ENCODE peak calls at places on chromosomes 16 and 17, in five cellular contexts. F, B, O, R and A are unnamed samples.

GRCh38 chr16:22670551-22670970 is 143.4 kb upstream of the HS3ST2 start:
- DNase-seq in F (no peak), B (no peak), O (peak), R (no peak), A (no peak)

GRCh38 chr16:78504391-78504945 is 405.0 kb downstream of the WWOX start:
- DNase-seq in F (peak), B (no peak), O (no peak), R (no peak), A (no peak)

GRCh38 chr16:12723681-12724080 is 80.0 kb downstream of the CPPED1 start:
- DNase-seq in F (no peak), B (no peak), O (no peak), R (no peak), A (no peak)

GRCh38 chr17:15091825-15092224 is 173.3 kb downstream of the PMP22 start:
- DNase-seq in F (no peak), B (no peak), O (no peak), R (no peak), A (no peak)

GRCh38 chr16:57775661-57776469 is 26.4 kb downstream of the KIFC3 start:
- DNase-seq in F (no peak), B (peak), O (no peak), R (no peak), A (no peak)

GRCh38 chr17:9079461-9080103 is 58.3 kb downstream of the NTN1 start:
- DNase-seq in F (no peak), B (no peak), O (no peak), R (no peak), A (no peak)

GRCh38 chr17:73359987-73360410 is 48.2 kb upstream of the CDC42EP4 start:
- DNase-seq in F (no peak), B (peak), O (no peak), R (no peak), A (no peak)

GRCh38 chr17:76153640-76154039 is 12.6 kb upstream of the FOXJ1 start:
- DNase-seq in F (peak), B (no peak), O (no peak), R (no peak), A (no peak)

GRCh38 chr17:46792071-46792470 is 26.4 kb downstream of the WNT3 start:
- DNase-seq in F (no peak), B (no peak), O (no peak), R (no peak), A (no peak)

GRCh38 chr17:39095309-39095686 is 56.1 kb downstream of the PLXDC1 start:
- DNase-seq in F (no peak), B (no peak), O (no peak), R (no peak), A (no peak)

GRCh38 chr17:80832266-80832676 is 159.4 kb upstream of the CHMP6 start:
- DNase-seq in F (peak), B (no peak), O (no peak), R (no peak), A (no peak)

GRCh38 chr16:30700971-30701370 is 2.0 kb downstream of the SRCAP start:
- DNase-seq in F (no peak), B (no peak), O (no peak), R (no peak), A (no peak)

GRCh38 chr16:28051486-28051885 is 12.0 kb downstream of the GSG1L start:
- DNase-seq in F (no peak), B (no peak), O (no peak), R (no peak), A (no peak)

GRCh38 chr16:2675714-2676113 is 6.6 kb upstream of the KCTD5 start:
- DNase-seq in F (peak), B (no peak), O (no peak), R (no peak), A (no peak)

GRCh38 chr16:8517280-8517679 is 73.0 kb downstream of the TMEM114 start:
- DNase-seq in F (no peak), B (no peak), O (no peak), R (no peak), A (no peak)

GRCh38 chr16:67302076-67302475 is 22.7 kb downstream of the PLEKHG4 start:
- DNase-seq in F (no peak), B (no peak), O (no peak), R (no peak), A (no peak)

GRCh38 chr16:76278976-76279375 is 1.8 kb downstream of the CNTNAP4 start:
- DNase-seq in F (no peak), B (no peak), O (no peak), R (no peak), A (no peak)

GRCh38 chr17:65099941-65100315 is 37.2 kb upstream of the RGS9 start:
- DNase-seq in F (peak), B (no peak), O (peak), R (peak), A (peak)

GRCh38 chr16:5385115-5385514 is 287.5 kb upstream of the EEF2KMT start:
- DNase-seq in F (no peak), B (no peak), O (no peak), R (no peak), A (no peak)

GRCh38 chr17:78335176-78335575 is 24.7 kb downstream of the SOCS3 start:
- DNase-seq in F (no peak), B (no peak), O (no peak), R (no peak), A (no peak)

GRCh38 chr16:86354641-86355040 is 155.7 kb upstream of the FOXF1 start:
- DNase-seq in F (peak), B (no peak), O (no peak), R (no peak), A (no peak)

GRCh38 chr17:65914784-65915342 is 277.1 kb downstream of the CEP112 start:
- DNase-seq in F (peak), B (no peak), O (no peak), R (no peak), A (no peak)

GRCh38 chr16:86532526-86532815 is 22.1 kb downstream of the FOXF1 start:
- DNase-seq in F (no peak), B (no peak), O (no peak), R (no peak), A (no peak)

GRCh38 chr17:39051001-39051605 is 83.9 kb upstream of the FBXO47 start:
- DNase-seq in F (no peak), B (no peak), O (no peak), R (no peak), A (no peak)

GRCh38 chr17:5785343-5785742 is 201.0 kb upstream of the NLRP1 start:
- DNase-seq in F (peak), B (no peak), O (no peak), R (no peak), A (no peak)

GRCh38 chr16:61665512-61665911 is 370.7 kb downstream of the CDH8 start:
- DNase-seq in F (no peak), B (no peak), O (no peak), R (no peak), A (no peak)

GRCh38 chr17:61361084-61361483 is 38.6 kb upstream of the TBX2 start:
- DNase-seq in F (peak), B (no peak), O (no peak), R (no peak), A (no peak)

GRCh38 chr17:8702996-8703395 is 41.6 kb downstream of the CCDC42 start:
- DNase-seq in F (no peak), B (no peak), O (no peak), R (no peak), A (no peak)

GRCh38 chr17:37824534-37825485 is 80.0 kb upstream of the HNF1B start:
- DNase-seq in F (peak), B (peak), O (no peak), R (no peak), A (peak)

GRCh38 chr17:37842401-37842800 is 81.8 kb upstream of the TBC1D3K start:
- DNase-seq in F (no peak), B (no peak), O (no peak), R (no peak), A (no peak)

GRCh38 chr16:66899945-66900688 is 18.6 kb downstream of the CDH16 start:
- DNase-seq in F (peak), B (no peak), O (no peak), R (no peak), A (no peak)

GRCh38 chr17:3974138-3974687 is 10.0 kb upstream of the ATP2A3 start:
- DNase-seq in F (no peak), B (no peak), O (no peak), R (no peak), A (no peak)

GRCh38 chr16:17552351-17552750 is 81.6 kb upstream of the XYLT1 start:
- DNase-seq in F (peak), B (no peak), O (no peak), R (no peak), A (peak)

GRCh38 chr17:61492759-61493526 is 40.7 kb downstream of the TBX4 start:
- DNase-seq in F (peak), B (no peak), O (no peak), R (no peak), A (no peak)

GRCh38 chr17:55487727-55488436 is 23.4 kb downstream of the SMIM36 start:
- DNase-seq in F (no peak), B (no peak), O (no peak), R (no peak), A (no peak)

GRCh38 chr17:2302740-2303277 is 776 bp downstream of the SMG6 start:
- DNase-seq in F (no peak), B (no peak), O (no peak), R (no peak), A (no peak)

GRCh38 chr16:57569306-57569946 is 27.0 kb downstream of the ADGRG5 start:
- DNase-seq in F (no peak), B (no peak), O (no peak), R (no peak), A (no peak)

GRCh38 chr17:40112191-40112590 is 9.6 kb upstream of the MSL1 start:
- DNase-seq in F (no peak), B (no peak), O (no peak), R (no peak), A (no peak)

GRCh38 chr17:17019891-17020456 is 22.3 kb upstream of the MPRIP start:
- DNase-seq in F (no peak), B (peak), O (no peak), R (no peak), A (no peak)

DNA sequence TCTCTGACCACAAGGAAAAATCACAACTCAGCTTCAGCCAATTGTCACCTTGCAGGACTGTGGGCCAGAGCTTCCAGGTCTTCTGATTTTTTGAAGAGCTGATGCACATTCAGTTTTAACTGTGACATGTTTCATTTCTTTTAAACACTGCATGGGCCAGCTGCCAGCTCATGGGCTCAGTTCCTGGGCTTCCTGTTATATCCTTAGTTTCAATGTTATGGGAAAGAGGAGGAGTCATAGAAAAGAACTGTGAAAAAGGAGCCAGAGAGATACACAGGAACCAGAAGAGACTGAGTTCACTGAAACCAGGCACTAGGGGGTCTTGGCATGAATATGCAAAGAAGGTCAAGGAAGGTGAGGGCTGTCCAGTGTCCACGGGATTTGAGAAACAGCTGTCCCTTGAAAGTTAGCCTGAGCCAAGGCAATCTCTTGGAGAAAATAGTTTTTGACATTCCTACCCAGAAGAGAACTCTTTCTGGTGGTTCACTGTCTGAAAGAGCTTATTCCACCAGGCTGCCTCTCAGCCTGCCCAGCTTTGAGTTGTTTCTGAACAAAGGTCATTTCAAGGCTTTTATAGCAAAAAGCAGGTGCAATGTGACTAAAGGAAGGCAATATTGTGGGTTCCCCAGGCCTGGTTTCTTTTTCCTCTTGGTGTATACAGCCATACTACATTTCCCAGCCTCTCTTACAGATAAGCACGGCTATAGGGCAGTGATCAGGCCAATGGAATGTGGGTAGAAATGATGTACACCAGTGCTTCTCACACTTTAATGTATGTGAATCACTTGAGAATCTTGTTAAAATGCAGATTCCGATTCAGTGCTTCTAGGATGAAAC is 10.5 kb downstream of the PDILT start:
- DNase-seq in F (no peak), B (no peak), O (no peak), R (no peak), A (no peak)
- H3K27ac ChIP-seq in F (no peak), B (no peak), O (no peak), R (no peak), A (no peak)

DNA sequence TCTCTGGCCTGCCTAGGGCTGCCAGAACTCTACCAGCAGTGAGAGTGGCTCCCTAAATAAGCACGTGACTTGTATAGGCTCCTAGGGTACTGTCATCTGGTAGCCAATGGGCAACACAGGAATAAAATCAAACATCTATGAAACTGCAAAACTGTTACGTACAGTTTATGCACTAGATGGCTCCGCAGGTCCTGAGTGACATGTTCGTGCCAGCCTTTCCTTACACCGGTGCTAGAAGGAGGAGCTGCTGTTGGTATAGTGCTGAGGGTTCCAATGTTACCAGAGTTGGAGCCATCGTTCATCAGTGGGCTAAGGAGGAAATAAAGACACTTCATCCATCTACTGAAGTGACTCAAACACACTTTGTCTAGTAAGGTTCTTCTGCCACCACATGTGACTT is 63.2 kb upstream of the TRAP1 start:
- DNase-seq in F (peak), B (no peak), O (no peak), R (no peak), A (no peak)
- H3K27ac ChIP-seq in F (no peak), B (no peak), O (no peak), R (no peak), A (no peak)

GRCh38 chr17:71494456-71494855 is 626.4 kb upstream of the SOX9 start:
- DNase-seq in F (peak), B (no peak), O (no peak), R (no peak), A (no peak)
- H3K27ac ChIP-seq in F (no peak), B (no peak), O (no peak), R (no peak), A (no peak)

DNA sequence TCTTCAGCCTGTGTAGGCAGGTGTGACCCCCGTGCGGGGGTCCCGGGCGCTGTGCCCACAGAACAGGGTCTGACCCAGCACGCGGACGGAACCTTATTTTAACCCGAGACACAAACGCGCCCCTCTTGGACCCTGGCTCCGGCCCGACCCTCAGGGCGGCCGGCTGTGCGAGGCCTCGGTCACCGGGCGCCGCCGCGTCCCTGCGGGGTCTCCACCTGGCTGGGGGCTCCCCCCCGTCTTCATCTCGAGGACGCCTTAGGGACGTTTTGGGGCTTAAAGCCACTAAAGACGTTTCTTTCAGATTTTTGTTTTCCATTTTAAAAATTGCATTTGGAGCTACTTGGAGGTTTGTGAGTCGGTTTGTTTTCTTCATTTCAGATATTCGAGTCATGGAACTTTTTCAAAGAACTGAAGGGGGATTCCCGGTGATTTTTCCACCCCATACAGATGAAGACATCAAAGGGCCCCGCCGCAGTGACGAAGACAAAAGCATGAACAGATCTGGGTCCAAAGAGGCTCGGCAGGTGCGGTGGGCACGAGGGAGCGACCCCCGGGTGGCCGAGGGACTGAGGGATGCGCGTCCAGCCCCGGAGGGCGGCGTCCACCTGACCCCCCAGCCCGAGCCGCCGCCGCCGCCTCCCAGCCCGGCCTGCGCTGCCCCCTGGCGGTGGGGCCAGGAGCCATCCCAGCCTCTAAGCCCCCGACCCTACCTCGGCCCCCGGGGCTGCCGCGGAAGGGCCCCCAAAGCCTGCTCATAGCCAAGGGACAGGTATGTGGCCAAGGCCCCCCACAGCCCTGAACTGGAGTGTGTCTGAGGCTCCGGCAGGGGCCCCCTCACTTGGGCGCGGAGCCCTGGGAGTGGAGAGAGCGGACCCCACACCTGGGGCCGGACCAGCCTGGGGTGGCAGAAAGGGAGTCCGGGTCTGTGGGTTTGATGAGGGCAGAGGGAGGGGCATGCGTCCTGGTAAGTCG is 3.8 kb upstream of the CD7 start:
- DNase-seq in F (no peak), B (peak), O (peak), R (peak), A (no peak)
- H3K27ac ChIP-seq in F (no peak), B (no peak), O (peak), R (peak), A (no peak)

GRCh38 chr17:31310260-31310659 is 3.6 kb downstream of the EVI2B start:
- DNase-seq in F (no peak), B (no peak), O (no peak), R (peak), A (no peak)

GRCh38 chr17:31308935-31309334 is 4.9 kb downstream of the EVI2B start:
- DNase-seq in F (no peak), B (no peak), O (no peak), R (no peak), A (no peak)

GRCh38 chr17:31309525-31309924 is 4.3 kb downstream of the EVI2B start:
- DNase-seq in F (no peak), B (no peak), O (no peak), R (no peak), A (no peak)

GRCh38 chr17:31307640-31308039 is 6.2 kb downstream of the EVI2B start:
- DNase-seq in F (no peak), B (no peak), O (no peak), R (no peak), A (no peak)

GRCh38 chr17:31308372-31308905 is 5.4 kb downstream of the EVI2B start:
- DNase-seq in F (no peak), B (no peak), O (no peak), R (no peak), A (no peak)
- H3K27ac ChIP-seq in F (no peak), B (peak), O (peak), R (peak), A (no peak)